ENCODE peak calls at places on chromosomes 7 and 10, in five cellular contexts. One of them, this sample, is unnamed.

GRCh38 chr10:96188911-96189310 is 58.8 kb downstream of the ZNF518A start:
- DNase-seq in mucosa of gallbladder: no peak
- DNase-seq in ELF-1: no peak
- DNase-seq in NCI-H1417: no peak
- DNase-seq in NCI-H1092: no peak
- DNase-seq in this sample: no peak

GRCh38 chr7:42940985-42941847 is 9.0 kb downstream of the MRPL32 start:
- DNase-seq in mucosa of gallbladder: peak
- DNase-seq in ELF-1: peak
- DNase-seq in NCI-H1417: peak
- DNase-seq in NCI-H1092: peak
- DNase-seq in this sample: no peak

GRCh38 chr10:113019692-113020424 is 69.8 kb downstream of the TCF7L2 start:
- DNase-seq in mucosa of gallbladder: no peak
- DNase-seq in ELF-1: peak
- DNase-seq in NCI-H1417: peak
- DNase-seq in NCI-H1092: no peak
- DNase-seq in this sample: no peak

GRCh38 chr10:17921378-17921777 is 30.3 kb upstream of the SLC39A12 start:
- DNase-seq in mucosa of gallbladder: no peak
- DNase-seq in ELF-1: no peak
- DNase-seq in NCI-H1417: no peak
- DNase-seq in NCI-H1092: no peak
- DNase-seq in this sample: no peak

GRCh38 chr10:69864321-69864720 is 62.6 kb downstream of the COL13A1 start:
- DNase-seq in mucosa of gallbladder: no peak
- DNase-seq in ELF-1: no peak
- DNase-seq in NCI-H1417: no peak
- DNase-seq in NCI-H1092: no peak
- DNase-seq in this sample: peak

GRCh38 chr7:26265499-26266075 is 26.1 kb upstream of the SNX10 start:
- DNase-seq in mucosa of gallbladder: no peak
- DNase-seq in ELF-1: no peak
- DNase-seq in NCI-H1417: no peak
- DNase-seq in NCI-H1092: no peak
- DNase-seq in this sample: no peak

GRCh38 chr10:71797533-71798307 is 24.4 kb upstream of the VSIR start:
- DNase-seq in mucosa of gallbladder: no peak
- DNase-seq in ELF-1: no peak
- DNase-seq in NCI-H1417: no peak
- DNase-seq in NCI-H1092: no peak
- DNase-seq in this sample: no peak

GRCh38 chr10:77837248-77837924 is 89.2 kb downstream of the DLG5 start:
- DNase-seq in mucosa of gallbladder: no peak
- DNase-seq in ELF-1: peak
- DNase-seq in NCI-H1417: peak
- DNase-seq in NCI-H1092: peak
- DNase-seq in this sample: no peak

GRCh38 chr10:118542205-118542604 is 53.2 kb downstream of the PRLHR start:
- DNase-seq in mucosa of gallbladder: no peak
- DNase-seq in ELF-1: no peak
- DNase-seq in NCI-H1417: no peak
- DNase-seq in NCI-H1092: no peak
- DNase-seq in this sample: no peak

GRCh38 chr7:36309301-36309700 is 80.4 kb upstream of the ANLN start:
- DNase-seq in mucosa of gallbladder: no peak
- DNase-seq in ELF-1: peak
- DNase-seq in NCI-H1417: no peak
- DNase-seq in NCI-H1092: no peak
- DNase-seq in this sample: no peak

GRCh38 chr7:36153571-36154097 is 580 bp downstream of the EEPD1 start:
- DNase-seq in mucosa of gallbladder: peak
- DNase-seq in ELF-1: no peak
- DNase-seq in NCI-H1417: no peak
- DNase-seq in NCI-H1092: no peak
- DNase-seq in this sample: no peak

GRCh38 chr10:89147256-89147655 is 59.9 kb downstream of the CH25H start:
- DNase-seq in mucosa of gallbladder: no peak
- DNase-seq in ELF-1: no peak
- DNase-seq in NCI-H1417: no peak
- DNase-seq in NCI-H1092: no peak
- DNase-seq in this sample: peak

GRCh38 chr7:111894518-111894917 is 311.7 kb downstream of the DOCK4 start:
- DNase-seq in mucosa of gallbladder: no peak
- DNase-seq in ELF-1: no peak
- DNase-seq in NCI-H1417: no peak
- DNase-seq in NCI-H1092: no peak
- DNase-seq in this sample: no peak

GRCh38 chr10:132671171-132672154 is 114.5 kb downstream of the NKX6-2 start:
- DNase-seq in mucosa of gallbladder: no peak
- DNase-seq in ELF-1: no peak
- DNase-seq in NCI-H1417: no peak
- DNase-seq in NCI-H1092: no peak
- DNase-seq in this sample: no peak

GRCh38 chr10:76882245-76882644 is 755.4 kb downstream of the KCNMA1 start:
- DNase-seq in mucosa of gallbladder: no peak
- DNase-seq in ELF-1: no peak
- DNase-seq in NCI-H1417: no peak
- DNase-seq in NCI-H1092: no peak
- DNase-seq in this sample: no peak

GRCh38 chr10:32961892-32962369 is 3.9 kb upstream of the ITGB1 start:
- DNase-seq in mucosa of gallbladder: no peak
- DNase-seq in ELF-1: peak
- DNase-seq in NCI-H1417: no peak
- DNase-seq in NCI-H1092: no peak
- DNase-seq in this sample: peak

GRCh38 chr10:101489355-101489754 is 98.7 kb downstream of the POLL start:
- DNase-seq in mucosa of gallbladder: no peak
- DNase-seq in ELF-1: no peak
- DNase-seq in NCI-H1417: peak
- DNase-seq in NCI-H1092: peak
- DNase-seq in this sample: peak

GRCh38 chr7:516606-517456 is 2.8 kb downstream of the PDGFA start:
- DNase-seq in mucosa of gallbladder: peak
- DNase-seq in ELF-1: peak
- DNase-seq in NCI-H1417: no peak
- DNase-seq in NCI-H1092: no peak
- DNase-seq in this sample: no peak

GRCh38 chr10:122435212-122435827 is 19.1 kb upstream of the ARMS2 start:
- DNase-seq in mucosa of gallbladder: no peak
- DNase-seq in ELF-1: no peak
- DNase-seq in NCI-H1417: peak
- DNase-seq in NCI-H1092: peak
- DNase-seq in this sample: no peak

GRCh38 chr7:39709768-39710291 is 86.5 kb downstream of the RALA start:
- DNase-seq in mucosa of gallbladder: peak
- DNase-seq in ELF-1: no peak
- DNase-seq in NCI-H1417: peak
- DNase-seq in NCI-H1092: peak
- DNase-seq in this sample: no peak

GRCh38 chr7:24786941-24787340 is 29.7 kb upstream of the GSDME start:
- DNase-seq in mucosa of gallbladder: no peak
- DNase-seq in ELF-1: no peak
- DNase-seq in NCI-H1417: no peak
- DNase-seq in NCI-H1092: no peak
- DNase-seq in this sample: peak

GRCh38 chr7:25988640-25989039 is 163.4 kb upstream of the NFE2L3 start:
- DNase-seq in mucosa of gallbladder: no peak
- DNase-seq in ELF-1: no peak
- DNase-seq in NCI-H1417: no peak
- DNase-seq in NCI-H1092: no peak
- DNase-seq in this sample: no peak

GRCh38 chr10:4506087-4506486 is 319.9 kb upstream of the AKR1E2 start:
- DNase-seq in mucosa of gallbladder: no peak
- DNase-seq in ELF-1: no peak
- DNase-seq in NCI-H1417: no peak
- DNase-seq in NCI-H1092: no peak
- DNase-seq in this sample: no peak

GRCh38 chr10:78041170-78042057 is 7.8 kb downstream of the RPS24 start:
- DNase-seq in mucosa of gallbladder: no peak
- DNase-seq in ELF-1: no peak
- DNase-seq in NCI-H1417: no peak
- DNase-seq in NCI-H1092: no peak
- DNase-seq in this sample: no peak

GRCh38 chr7:18426564-18427226 is 68.9 kb upstream of the HDAC9 start:
- DNase-seq in mucosa of gallbladder: no peak
- DNase-seq in ELF-1: no peak
- DNase-seq in NCI-H1417: no peak
- DNase-seq in NCI-H1092: no peak
- DNase-seq in this sample: no peak

GRCh38 chr10:119737827-119738226 is 12.0 kb downstream of the INPP5F start:
- DNase-seq in mucosa of gallbladder: peak
- DNase-seq in ELF-1: peak
- DNase-seq in NCI-H1417: no peak
- DNase-seq in NCI-H1092: no peak
- DNase-seq in this sample: peak

GRCh38 chr10:18294633-18295032 is 154.4 kb downstream of the CACNB2 start:
- DNase-seq in mucosa of gallbladder: no peak
- DNase-seq in ELF-1: no peak
- DNase-seq in NCI-H1417: no peak
- DNase-seq in NCI-H1092: no peak
- DNase-seq in this sample: no peak

GRCh38 chr10:31620236-31621151 is 301.5 kb downstream of the ZEB1 start:
- DNase-seq in mucosa of gallbladder: peak
- DNase-seq in ELF-1: peak
- DNase-seq in NCI-H1417: no peak
- DNase-seq in NCI-H1092: no peak
- DNase-seq in this sample: no peak

GRCh38 chr10:55091691-55092328 is 290.8 kb upstream of the PCDH15 start:
- DNase-seq in mucosa of gallbladder: no peak
- DNase-seq in ELF-1: no peak
- DNase-seq in NCI-H1417: no peak
- DNase-seq in NCI-H1092: no peak
- DNase-seq in this sample: no peak

GRCh38 chr10:10489086-10489485 is 528.6 kb upstream of the CELF2 start:
- DNase-seq in mucosa of gallbladder: no peak
- DNase-seq in ELF-1: no peak
- DNase-seq in NCI-H1417: no peak
- DNase-seq in NCI-H1092: no peak
- DNase-seq in this sample: no peak

GRCh38 chr7:130296221-130296951 is 3.4 kb downstream of the CPA4 start:
- DNase-seq in mucosa of gallbladder: no peak
- DNase-seq in ELF-1: no peak
- DNase-seq in NCI-H1417: no peak
- DNase-seq in NCI-H1092: no peak
- DNase-seq in this sample: no peak

GRCh38 chr10:65033957-65034356 is 1512.8 kb downstream of the REEP3 start:
- DNase-seq in mucosa of gallbladder: no peak
- DNase-seq in ELF-1: no peak
- DNase-seq in NCI-H1417: no peak
- DNase-seq in NCI-H1092: no peak
- DNase-seq in this sample: no peak

GRCh38 chr7:30743371-30744074 is 8.4 kb upstream of the INMT start:
- DNase-seq in mucosa of gallbladder: no peak
- DNase-seq in ELF-1: no peak
- DNase-seq in NCI-H1417: no peak
- DNase-seq in NCI-H1092: peak
- DNase-seq in this sample: no peak

GRCh38 chr7:137846588-137847417 is at the start of gene DGKI:
- DNase-seq in mucosa of gallbladder: no peak
- DNase-seq in ELF-1: peak
- DNase-seq in NCI-H1417: peak
- DNase-seq in NCI-H1092: peak
- DNase-seq in this sample: no peak

GRCh38 chr10:84261236-84261635 is 16.4 kb downstream of the RGR start:
- DNase-seq in mucosa of gallbladder: no peak
- DNase-seq in ELF-1: no peak
- DNase-seq in NCI-H1417: no peak
- DNase-seq in NCI-H1092: no peak
- DNase-seq in this sample: no peak

GRCh38 chr7:22617166-22617565 is 109.8 kb upstream of the IL6 start:
- DNase-seq in mucosa of gallbladder: no peak
- DNase-seq in ELF-1: no peak
- DNase-seq in NCI-H1417: no peak
- DNase-seq in NCI-H1092: no peak
- DNase-seq in this sample: no peak

This sample was measured in epithelial cell of prostate.